ENCODE peak calls at places on chromosomes 2 and 18, in six cellular contexts. M, V, R, B, G and L are unnamed samples. For H3K9me3, the result is how much of the 10 kb centered on the place peaks cover.

GRCh38 chr2:174729797-174730529 is 34.3 kb downstream of the CHRNA1 start:
- DNase-seq in M (no peak), V (no peak), R (no peak), B (no peak), G (no peak), L (peak)

GRCh38 chr2:229974271-229974670 is 52.0 kb downstream of the FBXO36 start:
- DNase-seq in M (no peak), V (no peak), R (no peak), B (no peak), G (no peak), L (no peak)

GRCh38 chr2:71060871-71061270 is 7.6 kb upstream of the NAGK start:
- DNase-seq in M (no peak), V (no peak), R (no peak), B (no peak), G (no peak), L (no peak)

GRCh38 chr2:225668606-225669266 is 269.2 kb downstream of the NYAP2 start:
- DNase-seq in M (no peak), V (peak), R (no peak), B (no peak), G (peak), L (no peak)

GRCh38 chr2:149093579-149093978 is 55.1 kb downstream of the LYPD6B start:
- DNase-seq in M (no peak), V (no peak), R (no peak), B (no peak), G (no peak), L (no peak)

GRCh38 chr2:22274611-22275010 is 1110.4 kb upstream of the KLHL29 start:
- DNase-seq in M (no peak), V (no peak), R (no peak), B (no peak), G (no peak), L (no peak)

GRCh38 chr18:10681581-10682367 is 155.9 kb downstream of the NAPG start:
- DNase-seq in M (no peak), V (no peak), R (no peak), B (peak), G (no peak), L (no peak)

GRCh38 chr2:33477473-33478468 is 1.3 kb downstream of the RASGRP3 start:
- DNase-seq in M (no peak), V (peak), R (no peak), B (no peak), G (peak), L (no peak)

GRCh38 chr2:42493885-42494433 is at the start of gene KCNG3:
- DNase-seq in M (peak), V (no peak), R (peak), B (no peak), G (peak), L (peak)

GRCh38 chr2:219125225-219125885 is 35.3 kb downstream of the NHEJ1 start:
- DNase-seq in M (no peak), V (no peak), R (peak), B (no peak), G (no peak), L (no peak)

GRCh38 chr2:149160701-149161217 is 122.3 kb downstream of the LYPD6B start:
- DNase-seq in M (no peak), V (no peak), R (no peak), B (peak), G (no peak), L (no peak)

GRCh38 chr18:25164837-25165791 is 186.9 kb downstream of the ZNF521 start:
- DNase-seq in M (no peak), V (no peak), R (no peak), B (no peak), G (no peak), L (no peak)

GRCh38 chr2:151007365-151007764 is 254.3 kb downstream of the RBM43 start:
- DNase-seq in M (no peak), V (no peak), R (no peak), B (no peak), G (no peak), L (no peak)

GRCh38 chr2:182946949-182947348 is 80.5 kb upstream of the FRZB start:
- DNase-seq in M (no peak), V (no peak), R (no peak), B (no peak), G (no peak), L (no peak)

GRCh38 chr2:127683766-127684165 is 8.4 kb upstream of the LIMS2 start:
- DNase-seq in M (no peak), V (no peak), R (no peak), B (no peak), G (no peak), L (no peak)

GRCh38 chr18:6920099-6920955 is 190.8 kb downstream of the ARHGAP28 start:
- DNase-seq in M (peak), V (no peak), R (no peak), B (no peak), G (peak), L (no peak)

GRCh38 chr18:11842562-11842961 is 8.7 kb upstream of the CHMP1B start:
- DNase-seq in M (no peak), V (no peak), R (no peak), B (no peak), G (no peak), L (no peak)

GRCh38 chr2:148640767-148641166 is 3.8 kb upstream of the EPC2 start:
- DNase-seq in M (no peak), V (no peak), R (no peak), B (no peak), G (no peak), L (no peak)

GRCh38 chr18:24244698-24245097 is 105.8 kb downstream of the CABYR start:
- DNase-seq in M (no peak), V (no peak), R (no peak), B (no peak), G (no peak), L (no peak)

GRCh38 chr2:179521944-179522343 is 257.3 kb upstream of the SESTD1 start:
- DNase-seq in M (no peak), V (no peak), R (no peak), B (no peak), G (no peak), L (no peak)

GRCh38 chr2:177717831-177718618 is 325.5 kb downstream of the AGPS start:
- DNase-seq in M (no peak), V (peak), R (no peak), B (no peak), G (no peak), L (no peak)

GRCh38 chr18:79438089-79438488 is 42.4 kb downstream of the NFATC1 start:
- DNase-seq in M (no peak), V (no peak), R (no peak), B (no peak), G (no peak), L (no peak)

GRCh38 chr18:79438581-79438980 is 42.9 kb downstream of the NFATC1 start:
- DNase-seq in M (no peak), V (no peak), R (no peak), B (no peak), G (no peak), L (no peak)

GRCh38 chr18:79440728-79441127 is 45.0 kb downstream of the NFATC1 start:
- DNase-seq in M (no peak), V (no peak), R (no peak), B (no peak), G (no peak), L (no peak)

GRCh38 chr18:79440316-79440715 is 44.6 kb downstream of the NFATC1 start:
- DNase-seq in M (no peak), V (no peak), R (no peak), B (no peak), G (no peak), L (no peak)

DNA sequence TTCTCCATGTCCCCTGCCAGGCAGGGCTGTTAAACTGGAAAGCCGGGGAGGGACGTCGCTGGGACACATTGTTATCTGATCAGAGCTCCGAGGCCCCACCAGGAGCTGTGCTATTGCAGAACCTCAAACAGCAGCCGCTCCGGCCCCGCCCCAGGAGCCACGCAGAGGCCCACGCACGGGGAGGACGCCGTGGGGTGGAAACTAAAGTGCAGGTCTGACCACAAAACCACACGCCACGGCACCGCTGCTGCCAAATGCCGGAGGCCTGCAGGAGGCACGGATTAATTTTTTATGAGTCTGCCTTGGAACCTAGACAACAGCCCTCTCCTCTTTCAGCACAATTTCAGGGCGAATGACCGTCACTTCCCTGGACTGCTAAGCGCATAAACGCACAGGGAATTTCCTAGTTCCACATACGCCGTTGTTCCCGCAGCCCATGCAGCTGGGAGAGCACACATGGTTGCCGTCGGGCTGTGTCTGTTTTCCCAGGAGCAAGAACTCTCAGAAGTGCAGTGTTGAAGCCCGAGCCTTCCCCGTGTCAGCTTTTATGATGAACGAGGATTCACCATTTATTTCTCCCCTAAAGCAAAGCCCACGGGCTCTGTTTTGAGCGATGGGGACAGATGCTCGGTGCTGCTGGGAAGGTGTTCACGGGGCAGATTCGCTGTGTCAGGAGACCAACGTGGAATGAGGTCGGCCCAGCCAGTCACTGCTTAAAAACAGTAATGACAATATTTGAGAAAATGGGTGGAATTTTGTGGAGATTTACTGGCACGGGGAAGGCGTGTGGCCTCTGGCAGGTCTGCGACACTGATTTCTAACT is 43.7 kb downstream of the NFATC1 start:
- DNase-seq in M (peak), V (no peak), R (no peak), B (no peak), G (no peak), L (no peak)
- H3K9me3 ChIP-seq in M (under half), V (under half), R (under half), B (under half), G (under half), L (under half)

DNA sequence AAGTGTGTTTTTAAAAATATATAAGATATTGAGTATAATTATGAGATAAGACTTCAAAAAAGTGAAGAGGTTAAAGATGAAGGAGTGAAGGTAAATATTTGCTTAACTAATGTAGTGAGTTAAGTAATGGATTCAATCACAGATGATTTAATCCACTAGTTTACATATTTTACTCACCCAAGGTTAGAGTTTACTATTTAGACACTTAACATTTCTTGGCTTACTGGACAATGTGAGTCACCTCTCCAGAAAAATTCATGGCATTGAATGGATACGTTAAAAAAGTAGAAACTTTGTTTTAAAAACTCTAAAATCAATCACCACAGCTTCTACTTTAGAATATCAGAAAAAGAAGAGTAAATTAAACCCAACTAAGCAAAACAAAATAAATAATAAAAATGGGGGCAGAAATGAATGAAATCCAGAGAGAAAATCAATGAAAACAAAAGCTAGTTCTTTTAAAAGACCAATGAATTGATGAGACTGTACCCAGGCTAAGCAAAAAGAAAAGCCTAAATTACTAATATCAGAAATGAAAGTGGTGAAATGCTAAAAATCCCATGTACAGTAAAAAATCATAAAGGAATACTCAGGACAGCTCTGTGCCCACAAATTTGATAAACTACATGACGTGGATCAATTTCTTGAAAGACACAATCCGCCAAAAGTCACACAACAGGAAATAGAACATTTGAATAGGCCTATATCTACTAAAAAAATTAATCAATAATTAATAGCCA is 1.9 kb upstream of the HMSD start:
- DNase-seq in M (no peak), V (no peak), R (no peak), B (no peak), G (no peak), L (no peak)
- H3K9me3 ChIP-seq in M (under half), V (under half), R (under half), B (under half), G (under half), L (under half)

GRCh38 chr18:70643812-70644211 is 355.0 kb downstream of the SOCS6 start:
- DNase-seq in M (no peak), V (no peak), R (no peak), B (no peak), G (no peak), L (no peak)

GRCh38 chr18:70645971-70646370 is 357.1 kb downstream of the SOCS6 start:
- DNase-seq in M (no peak), V (no peak), R (no peak), B (no peak), G (no peak), L (no peak)

GRCh38 chr18:70650878-70651277 is 362.0 kb downstream of the SOCS6 start:
- DNase-seq in M (no peak), V (no peak), R (no peak), B (no peak), G (no peak), L (no peak)

GRCh38 chr18:70649683-70650082 is 360.8 kb downstream of the SOCS6 start:
- DNase-seq in M (no peak), V (no peak), R (no peak), B (no peak), G (no peak), L (no peak)
- H3K9me3 ChIP-seq in M (under half), V (under half), R (under half), B (under half), G (under half), L (under half)

GRCh38 chr2:99127999-99128398 is 13.5 kb upstream of the C2orf15 start:
- DNase-seq in M (no peak), V (no peak), R (no peak), B (no peak), G (no peak), L (no peak)
- H3K9me3 ChIP-seq in M (under half), V (under half), R (under half), B (under half), G (under half), L (under half)

DNA sequence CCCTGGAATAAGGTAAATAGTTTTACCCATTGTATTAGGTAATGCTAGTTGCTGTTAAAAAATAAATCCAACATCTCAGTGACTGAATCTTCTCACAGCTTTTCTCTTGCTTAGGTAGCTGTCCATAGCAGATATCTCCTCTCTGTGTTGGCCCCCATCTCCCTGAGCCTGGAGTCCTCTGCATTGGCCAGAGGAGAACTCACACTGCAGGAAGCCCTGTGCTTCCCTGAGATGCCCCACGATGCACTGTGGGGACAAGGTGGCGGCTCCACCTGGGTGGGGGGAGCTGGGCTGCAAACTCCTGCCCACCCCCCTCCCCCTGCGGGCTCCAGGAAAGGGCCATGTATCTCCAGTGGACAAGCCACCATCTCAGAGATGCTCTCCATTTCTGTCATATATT is 80.4 kb upstream of the SALL3 start:
- DNase-seq in M (no peak), V (no peak), R (no peak), B (peak), G (no peak), L (no peak)
- H3K9me3 ChIP-seq in M (under half), V (under half), R (under half), B (under half), G (under half), L (under half)

GRCh38 chr2:215207791-215208367 is 69.5 kb upstream of the ABCA12 start:
- DNase-seq in M (no peak), V (no peak), R (no peak), B (no peak), G (no peak), L (no peak)

GRCh38 chr2:215210082-215210481 is 71.7 kb upstream of the ABCA12 start:
- DNase-seq in M (no peak), V (no peak), R (no peak), B (no peak), G (no peak), L (no peak)

GRCh38 chr2:215205787-215206186 is 67.4 kb upstream of the ABCA12 start:
- DNase-seq in M (no peak), V (no peak), R (no peak), B (no peak), G (no peak), L (no peak)

GRCh38 chr2:215207041-215207440 is 68.6 kb upstream of the ABCA12 start:
- DNase-seq in M (no peak), V (no peak), R (no peak), B (no peak), G (no peak), L (no peak)
- H3K9me3 ChIP-seq in M (under half), V (under half), R (under half), B (under half), G (under half), L (under half)

DNA sequence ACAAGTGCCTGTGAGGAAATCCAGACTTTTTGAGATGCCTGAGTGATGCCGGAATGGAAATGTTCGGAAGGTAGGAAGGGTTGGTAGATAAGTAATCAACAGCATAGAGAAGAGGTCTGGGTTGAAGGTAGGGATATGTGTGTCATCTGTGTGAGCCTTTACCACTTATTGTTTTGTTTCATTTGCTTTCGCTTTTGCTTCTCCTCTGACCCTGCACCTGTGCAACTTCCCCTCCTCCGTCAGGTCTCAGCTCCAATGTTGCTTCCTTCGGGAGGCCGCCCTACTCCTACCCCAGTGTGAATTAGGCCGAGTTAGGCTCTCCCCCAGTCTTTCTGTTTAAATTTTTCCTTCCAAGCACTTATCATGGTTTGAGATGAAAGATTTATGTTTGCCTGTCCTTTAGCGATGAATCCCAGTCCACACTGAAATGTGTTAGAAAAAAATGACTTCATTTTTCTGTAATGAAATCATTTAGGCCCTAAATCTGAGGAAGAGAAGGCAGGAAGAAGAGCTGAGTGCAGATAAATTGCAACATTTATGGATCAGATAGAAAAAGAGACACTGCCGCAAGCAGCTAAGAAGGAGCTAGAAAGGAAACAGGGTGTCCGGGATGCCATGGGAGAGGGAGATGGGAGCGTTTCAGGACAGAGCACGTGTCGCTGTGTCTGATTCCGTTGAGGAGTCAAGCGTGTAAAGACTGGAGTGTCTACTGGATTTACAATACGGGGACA is 139.6 kb upstream of the PELI1 start:
- DNase-seq in M (no peak), V (no peak), R (no peak), B (peak), G (no peak), L (no peak)
- H3K9me3 ChIP-seq in M (under half), V (under half), R (under half), B (under half), G (under half), L (under half)

GRCh38 chr2:95052804-95053535 is 27.5 kb downstream of the MAL start:
- DNase-seq in M (no peak), V (no peak), R (no peak), B (no peak), G (no peak), L (no peak)

GRCh38 chr2:95049961-95050360 is 24.5 kb downstream of the MAL start:
- DNase-seq in M (no peak), V (no peak), R (peak), B (no peak), G (no peak), L (no peak)

GRCh38 chr2:95050385-95051300 is 25.1 kb downstream of the MAL start:
- DNase-seq in M (no peak), V (no peak), R (peak), B (no peak), G (no peak), L (no peak)

GRCh38 chr2:95052301-95052700 is 26.8 kb downstream of the MAL start:
- DNase-seq in M (no peak), V (no peak), R (peak), B (no peak), G (no peak), L (no peak)

DNA sequence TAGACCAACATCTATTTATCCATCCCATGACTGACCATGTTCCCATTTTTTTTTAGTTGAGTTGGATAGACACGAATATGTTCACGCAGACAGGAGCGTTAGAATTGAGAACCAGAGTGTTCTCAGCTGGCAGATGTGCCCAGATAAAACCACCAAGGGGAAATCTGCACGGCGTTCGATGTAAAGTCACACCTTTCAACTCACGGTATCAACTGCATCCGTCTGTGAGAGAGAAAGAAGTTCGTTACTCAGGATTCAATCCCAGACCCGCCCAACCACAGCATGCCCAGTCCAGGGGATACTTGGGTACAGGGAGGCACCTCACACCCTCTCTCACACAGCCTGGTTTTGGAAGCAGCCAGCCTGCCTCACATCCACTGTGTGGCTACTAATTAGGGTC is 26.1 kb downstream of the MAL start:
- DNase-seq in M (no peak), V (no peak), R (no peak), B (no peak), G (no peak), L (no peak)
- H3K9me3 ChIP-seq in M (under half), V (under half), R (under half), B (under half), G (under half), L (under half)